ENCODE peak calls at places on chromosomes 1 and 21, in nine cellular contexts. P, E, F, K, R, C, W, H and G are unnamed samples. For H3K4me1, the result is how much of the 10 kb centered on the place peaks cover.

GRCh38 chr1:74083128-74083527 is 114.8 kb downstream of the LRRIQ3 start:
- DNase-seq in P (no peak), E (no peak), F (no peak), K (no peak), R (no peak), C (no peak), W (no peak), H (no peak), G (no peak)

GRCh38 chr1:84078108-84078823 is 65.8 kb upstream of the PRKACB start:
- DNase-seq in P (peak), E (peak), F (peak), K (peak), R (peak), C (no peak), W (peak), H (peak), G (peak)

GRCh38 chr1:88985033-88985432 is 7.4 kb downstream of the KYAT3 start:
- DNase-seq in P (peak), E (no peak), F (peak), K (peak), R (peak), C (no peak), W (no peak), H (no peak), G (peak)

GRCh38 chr1:3625151-3625907 is 514 bp downstream of the TPRG1L start:
- DNase-seq in P (peak), E (no peak), F (no peak), K (peak), R (peak), C (no peak), W (peak), H (no peak), G (peak)

GRCh38 chr21:25568230-25568629 is 39.1 kb downstream of the MRPL39 start:
- DNase-seq in P (peak), E (no peak), F (peak), K (no peak), R (peak), C (no peak), W (peak), H (no peak), G (peak)

GRCh38 chr21:37607081-37607480 is 240.5 kb downstream of the DYRK1A start:
- DNase-seq in P (no peak), E (no peak), F (no peak), K (no peak), R (no peak), C (no peak), W (no peak), H (no peak), G (no peak)

GRCh38 chr1:86258106-86258505 is 101.5 kb upstream of the COL24A1 start:
- DNase-seq in P (no peak), E (no peak), F (no peak), K (no peak), R (no peak), C (no peak), W (no peak), H (no peak), G (no peak)

GRCh38 chr1:116699605-116700004 is 32.1 kb upstream of the IGSF3 start:
- DNase-seq in P (no peak), E (no peak), F (no peak), K (no peak), R (no peak), C (no peak), W (no peak), H (no peak), G (no peak)

DNA sequence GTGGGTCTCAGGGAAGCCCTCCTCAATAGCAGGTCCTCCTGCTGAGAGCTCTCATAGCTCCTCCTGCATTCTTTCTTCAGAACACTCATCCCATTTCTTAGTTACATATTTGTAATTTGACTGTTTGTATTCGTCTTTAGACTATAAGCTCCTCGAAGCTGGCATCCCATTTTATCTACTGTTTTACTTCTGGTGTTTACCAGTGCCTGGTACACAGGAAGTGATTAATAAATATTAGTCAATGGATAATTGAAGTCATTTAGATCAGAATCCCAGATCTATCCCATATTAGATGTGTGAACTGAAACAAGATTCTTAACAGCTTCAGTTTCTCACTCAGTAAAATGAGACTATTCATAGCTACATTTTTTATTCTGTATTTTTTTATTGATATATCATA is 88.7 kb downstream of the PLPP3 start:
- DNase-seq in P (no peak), E (no peak), F (no peak), K (no peak), R (no peak), C (no peak), W (no peak), H (no peak), G (no peak)
- H3K4me1 ChIP-seq in P (under half), E (under half), F (under half), K (under half), R (under half), C (under half), W (under half), H (under half), G (under half)

GRCh38 chr1:18511469-18511997 is 30.8 kb downstream of the KLHDC7A start:
- DNase-seq in P (no peak), E (no peak), F (no peak), K (no peak), R (no peak), C (no peak), W (no peak), H (no peak), G (no peak)
- TF ChIP-seq CTCF in P (peak), E (no peak), F (no peak), K (no peak), R (no peak), C (no peak), W (no peak), H (no peak), G (no peak)

GRCh38 chr21:42236693-42237092 is 17.8 kb downstream of the ABCG1 start:
- DNase-seq in P (no peak), E (no peak), F (no peak), K (no peak), R (no peak), C (no peak), W (no peak), H (peak), G (no peak)
- H3K4me1 ChIP-seq in P (under half), E (half or more), F (under half), K (under half), R (under half), C (under half), W (half or more), H (half or more), G (half or more)

DNA sequence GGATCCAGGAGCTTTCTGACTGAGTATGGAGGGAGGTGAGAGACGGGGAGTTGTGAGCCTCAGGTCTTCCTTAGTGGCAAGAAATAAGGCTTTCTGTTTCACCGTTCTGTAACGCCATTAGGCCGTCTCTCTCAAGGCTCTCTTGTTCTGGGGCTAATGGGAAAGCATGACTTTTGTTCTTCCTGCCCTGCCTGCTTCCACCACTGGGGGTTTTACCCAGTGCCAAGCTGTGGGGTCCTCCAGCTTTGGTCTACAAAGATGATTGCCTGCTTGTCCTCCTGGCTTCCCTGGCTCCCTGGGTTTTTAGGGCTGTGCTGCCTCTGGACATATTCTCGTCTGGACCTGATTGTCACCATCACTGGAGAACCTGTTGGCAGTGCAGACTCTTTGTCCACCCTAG is 74.8 kb upstream of the TINAGL1 start:
- DNase-seq in P (no peak), E (no peak), F (no peak), K (no peak), R (no peak), C (no peak), W (no peak), H (no peak), G (no peak)
- TF ChIP-seq CTCF in P (no peak), E (no peak), F (no peak), K (no peak), R (peak), C (no peak), W (no peak), H (no peak), G (no peak)

GRCh38 chr1:61152066-61152465 is 69.7 kb downstream of the NFIA start:
- DNase-seq in P (no peak), E (no peak), F (no peak), K (no peak), R (no peak), C (no peak), W (no peak), H (no peak), G (no peak)

GRCh38 chr1:61143821-61144220 is 61.5 kb downstream of the NFIA start:
- DNase-seq in P (no peak), E (no peak), F (no peak), K (no peak), R (no peak), C (no peak), W (no peak), H (no peak), G (no peak)

GRCh38 chr1:61152706-61153105 is 70.3 kb downstream of the NFIA start:
- DNase-seq in P (no peak), E (no peak), F (no peak), K (no peak), R (no peak), C (no peak), W (no peak), H (no peak), G (no peak)

DNA sequence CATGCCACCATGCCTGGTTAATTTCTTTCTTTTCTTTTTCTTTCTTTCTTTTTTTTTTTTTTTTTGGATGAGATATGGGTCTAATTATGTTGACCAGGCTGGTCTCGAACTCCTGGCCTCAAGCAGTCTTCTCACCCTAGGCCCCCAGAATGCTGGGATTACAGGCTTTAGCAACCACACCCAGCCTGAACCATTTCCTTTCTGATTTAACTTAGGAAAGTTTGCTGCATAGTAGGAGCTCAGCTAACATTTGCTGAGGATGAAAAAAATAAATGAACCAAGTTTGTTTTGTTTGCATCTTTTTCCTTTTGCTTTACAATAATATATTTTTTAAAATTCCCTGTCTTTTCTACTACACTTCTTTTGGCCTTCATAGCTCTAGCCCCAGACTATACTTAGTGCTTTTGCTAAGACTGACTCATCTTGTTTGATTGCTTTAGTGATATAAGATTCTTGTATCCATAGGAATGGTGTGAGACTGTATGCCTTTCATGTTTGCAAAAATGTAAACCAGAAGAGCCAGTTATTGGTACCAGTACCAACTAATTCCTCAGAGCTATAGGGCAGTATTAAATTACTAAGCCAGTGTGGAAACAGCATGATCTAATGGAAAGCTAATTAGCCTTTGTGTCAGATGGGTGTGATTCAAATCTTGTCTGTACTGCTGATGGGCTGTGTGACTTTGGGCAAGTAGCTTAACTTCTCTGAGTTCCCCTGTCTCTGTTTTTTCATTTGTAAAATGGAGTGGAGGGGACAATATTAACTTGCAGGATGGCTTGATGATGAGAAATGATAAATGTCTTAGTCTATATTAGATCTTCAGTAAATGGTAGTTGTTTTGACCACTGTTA is 66.9 kb downstream of the NFIA start:
- DNase-seq in P (no peak), E (no peak), F (no peak), K (no peak), R (no peak), C (no peak), W (no peak), H (no peak), G (no peak)
- H3K4me1 ChIP-seq in P (under half), E (under half), F (under half), K (under half), R (under half), C (under half), W (under half), H (under half), G (under half)

GRCh38 chr1:38154089-38154470 is 107.5 kb upstream of the POU3F1 start:
- DNase-seq in P (no peak), E (no peak), F (no peak), K (no peak), R (no peak), C (no peak), W (no peak), H (no peak), G (no peak)

GRCh38 chr1:38151399-38151798 is 104.8 kb upstream of the POU3F1 start:
- DNase-seq in P (no peak), E (no peak), F (no peak), K (no peak), R (no peak), C (no peak), W (no peak), H (no peak), G (no peak)

GRCh38 chr1:38153426-38154088 is 107.0 kb upstream of the POU3F1 start:
- DNase-seq in P (no peak), E (no peak), F (no peak), K (no peak), R (no peak), C (no peak), W (no peak), H (no peak), G (no peak)

GRCh38 chr1:38152351-38153082 is 105.9 kb upstream of the POU3F1 start:
- DNase-seq in P (peak), E (no peak), F (no peak), K (no peak), R (no peak), C (no peak), W (no peak), H (no peak), G (no peak)
- TF ChIP-seq CTCF in P (peak), E (no peak), F (no peak), K (no peak), R (no peak), C (no peak), W (no peak), H (peak), G (no peak)